ENCODE peak calls at places on chromosomes 12 and 14, in seven cellular contexts. One of them, this sample, is unnamed.
A peak's percentile ranks its signal among the peaks of the same experiment; 100 is the strongest.

GRCh38 chr14:77979666-77980351 is 179.9 kb downstream of the ADCK1 start:
- DNase-seq in mucosa of descending colon: no peak
- DNase-seq in cardiac fibroblast: no peak
- DNase-seq in astrocyte of the cerebellum: peak; percentile 40
- DNase-seq in lower leg skin: no peak
- DNase-seq in AG10803: peak; percentile 50
- DNase-seq in thoracic aorta: no peak
- DNase-seq in this sample: no peak

GRCh38 chr12:117525766-117526165 is 164.3 kb upstream of the NOS1 start:
- DNase-seq in AG10803: no peak
- DNase-seq in thoracic aorta: no peak
- DNase-seq in lower leg skin: no peak
- DNase-seq in cardiac fibroblast: no peak
- DNase-seq in mucosa of descending colon: no peak
- DNase-seq in astrocyte of the cerebellum: no peak
- DNase-seq in this sample: no peak

GRCh38 chr12:9813821-9814798 is 13.2 kb upstream of the KLRF1 start:
- DNase-seq in thoracic aorta: no peak
- DNase-seq in lower leg skin: peak; percentile 72
- DNase-seq in mucosa of descending colon: peak; percentile 86
- DNase-seq in AG10803: peak; percentile 44
- DNase-seq in astrocyte of the cerebellum: no peak
- DNase-seq in cardiac fibroblast: peak; percentile 61
- DNase-seq in this sample: peak; percentile 89

GRCh38 chr12:81797100-81797499 is 38.0 kb upstream of the PPFIA2 start:
- DNase-seq in mucosa of descending colon: no peak
- DNase-seq in lower leg skin: no peak
- DNase-seq in astrocyte of the cerebellum: no peak
- DNase-seq in AG10803: no peak
- DNase-seq in cardiac fibroblast: peak; percentile 39
- DNase-seq in thoracic aorta: no peak
- DNase-seq in this sample: no peak

GRCh38 chr14:85223667-85224066 is 306.3 kb upstream of the FLRT2 start:
- DNase-seq in astrocyte of the cerebellum: no peak
- DNase-seq in lower leg skin: no peak
- DNase-seq in cardiac fibroblast: no peak
- DNase-seq in thoracic aorta: no peak
- DNase-seq in AG10803: no peak
- DNase-seq in mucosa of descending colon: no peak
- DNase-seq in this sample: no peak

GRCh38 chr12:89439946-89440345 is 84.7 kb downstream of the GALNT4 start:
- DNase-seq in lower leg skin: no peak
- DNase-seq in mucosa of descending colon: no peak
- DNase-seq in AG10803: peak; percentile 60
- DNase-seq in cardiac fibroblast: peak; percentile 34
- DNase-seq in astrocyte of the cerebellum: no peak
- DNase-seq in thoracic aorta: no peak
- DNase-seq in this sample: no peak

GRCh38 chr12:120261951-120262851 is 3.3 kb downstream of the PXN start:
- DNase-seq in AG10803: no peak
- DNase-seq in mucosa of descending colon: no peak
- DNase-seq in cardiac fibroblast: no peak
- DNase-seq in thoracic aorta: no peak
- DNase-seq in lower leg skin: peak; percentile 71
- DNase-seq in astrocyte of the cerebellum: peak; percentile 31
- DNase-seq in this sample: no peak

GRCh38 chr12:118501489-118501888 is 125.1 kb downstream of the SUDS3 start:
- DNase-seq in mucosa of descending colon: no peak
- DNase-seq in astrocyte of the cerebellum: no peak
- DNase-seq in lower leg skin: no peak
- DNase-seq in AG10803: no peak
- DNase-seq in thoracic aorta: no peak
- DNase-seq in cardiac fibroblast: no peak
- DNase-seq in this sample: no peak

GRCh38 chr12:67797316-67797741 is 148.8 kb downstream of the DYRK2 start:
- DNase-seq in astrocyte of the cerebellum: no peak
- DNase-seq in thoracic aorta: peak; percentile 2
- DNase-seq in cardiac fibroblast: peak; percentile 32
- DNase-seq in AG10803: no peak
- DNase-seq in lower leg skin: no peak
- DNase-seq in mucosa of descending colon: no peak
- DNase-seq in this sample: no peak

GRCh38 chr12:112347521-112347920 is 34.7 kb downstream of the HECTD4 start:
- DNase-seq in AG10803: peak; percentile 78
- DNase-seq in astrocyte of the cerebellum: peak; percentile 93
- DNase-seq in thoracic aorta: no peak
- DNase-seq in cardiac fibroblast: peak; percentile 42
- DNase-seq in lower leg skin: no peak
- DNase-seq in mucosa of descending colon: no peak
- DNase-seq in this sample: peak; percentile 50

GRCh38 chr12:55718650-55719275 is 1.4 kb upstream of the RDH5 start:
- DNase-seq in astrocyte of the cerebellum: no peak
- DNase-seq in thoracic aorta: no peak
- DNase-seq in AG10803: no peak
- DNase-seq in cardiac fibroblast: peak; percentile 57
- DNase-seq in lower leg skin: no peak
- DNase-seq in mucosa of descending colon: peak; percentile 30
- DNase-seq in this sample: no peak

GRCh38 chr12:130566446-130567155 is 149.5 kb downstream of the RIMBP2 start:
- DNase-seq in AG10803: no peak
- DNase-seq in lower leg skin: no peak
- DNase-seq in thoracic aorta: no peak
- DNase-seq in astrocyte of the cerebellum: no peak
- DNase-seq in cardiac fibroblast: no peak
- DNase-seq in mucosa of descending colon: no peak
- DNase-seq in this sample: no peak

GRCh38 chr12:106161491-106161890 is 22.7 kb upstream of the NUAK1 start:
- DNase-seq in astrocyte of the cerebellum: no peak
- DNase-seq in mucosa of descending colon: no peak
- DNase-seq in thoracic aorta: no peak
- DNase-seq in AG10803: no peak
- DNase-seq in lower leg skin: no peak
- DNase-seq in cardiac fibroblast: no peak
- DNase-seq in this sample: no peak

GRCh38 chr14:29706700-29707099 is 220.9 kb downstream of the PRKD1 start:
- DNase-seq in cardiac fibroblast: no peak
- DNase-seq in mucosa of descending colon: no peak
- DNase-seq in astrocyte of the cerebellum: no peak
- DNase-seq in AG10803: no peak
- DNase-seq in lower leg skin: no peak
- DNase-seq in thoracic aorta: no peak
- DNase-seq in this sample: no peak

GRCh38 chr12:108720757-108721514 is 10.4 kb downstream of the CORO1C start:
- DNase-seq in astrocyte of the cerebellum: no peak
- DNase-seq in lower leg skin: no peak
- DNase-seq in thoracic aorta: no peak
- DNase-seq in mucosa of descending colon: no peak
- DNase-seq in AG10803: peak; percentile 75
- DNase-seq in cardiac fibroblast: no peak
- DNase-seq in this sample: no peak

GRCh38 chr14:37202265-37202664 is 4.5 kb downstream of the MIPOL1 start:
- DNase-seq in cardiac fibroblast: no peak
- DNase-seq in thoracic aorta: no peak
- DNase-seq in mucosa of descending colon: no peak
- DNase-seq in lower leg skin: no peak
- DNase-seq in astrocyte of the cerebellum: peak; percentile 11
- DNase-seq in AG10803: peak; percentile 19
- DNase-seq in this sample: no peak

GRCh38 chr12:7588703-7589329 is 76.9 kb downstream of the APOBEC1 start:
- DNase-seq in cardiac fibroblast: peak; percentile 17
- DNase-seq in AG10803: peak; percentile 65
- DNase-seq in mucosa of descending colon: no peak
- DNase-seq in astrocyte of the cerebellum: no peak
- DNase-seq in thoracic aorta: peak; percentile 8
- DNase-seq in lower leg skin: peak; percentile 70
- DNase-seq in this sample: peak; percentile 60

GRCh38 chr12:75908961-75909699 is 122.4 kb downstream of the PHLDA1 start:
- DNase-seq in lower leg skin: peak; percentile 70
- DNase-seq in AG10803: peak; percentile 86
- DNase-seq in mucosa of descending colon: no peak
- DNase-seq in astrocyte of the cerebellum: peak; percentile 76
- DNase-seq in thoracic aorta: peak; percentile 4
- DNase-seq in cardiac fibroblast: peak; percentile 95
- DNase-seq in this sample: no peak

GRCh38 chr12:94754653-94755052 is 104.3 kb upstream of the TMCC3 start:
- DNase-seq in cardiac fibroblast: no peak
- DNase-seq in astrocyte of the cerebellum: no peak
- DNase-seq in AG10803: no peak
- DNase-seq in thoracic aorta: no peak
- DNase-seq in lower leg skin: no peak
- DNase-seq in mucosa of descending colon: no peak
- DNase-seq in this sample: no peak
- TF ChIP-seq CTCF in cardiac fibroblast: peak; percentile 49
- TF ChIP-seq CTCF in astrocyte of the cerebellum: peak; percentile 34
- TF ChIP-seq CTCF in AG10803: peak; percentile 8
- TF ChIP-seq CTCF in thoracic aorta: no peak
- TF ChIP-seq CTCF in lower leg skin: no peak
- TF ChIP-seq CTCF in mucosa of descending colon: no peak
- TF ChIP-seq CTCF in this sample: peak; percentile 5

GRCh38 chr12:113955109-113955970 is 10.8 kb downstream of the RBM19 start:
- DNase-seq in mucosa of descending colon: peak; percentile 56
- DNase-seq in AG10803: no peak
- DNase-seq in lower leg skin: no peak
- DNase-seq in thoracic aorta: no peak
- DNase-seq in astrocyte of the cerebellum: no peak
- DNase-seq in cardiac fibroblast: peak; percentile 13
- DNase-seq in this sample: no peak
- TF ChIP-seq CTCF in mucosa of descending colon: no peak
- TF ChIP-seq CTCF in AG10803: peak; percentile 49
- TF ChIP-seq CTCF in lower leg skin: no peak
- TF ChIP-seq CTCF in thoracic aorta: no peak
- TF ChIP-seq CTCF in astrocyte of the cerebellum: peak; percentile 61
- TF ChIP-seq CTCF in cardiac fibroblast: peak; percentile 73
- TF ChIP-seq CTCF in this sample: peak; percentile 38

GRCh38 chr14:90647469-90647868 is 168.8 kb downstream of the TTC7B start:
- DNase-seq in cardiac fibroblast: no peak
- DNase-seq in AG10803: no peak
- DNase-seq in lower leg skin: no peak
- DNase-seq in thoracic aorta: no peak
- DNase-seq in astrocyte of the cerebellum: no peak
- DNase-seq in mucosa of descending colon: no peak
- DNase-seq in this sample: no peak

GRCh38 chr14:90642239-90642717 is 174.0 kb downstream of the TTC7B start:
- DNase-seq in mucosa of descending colon: no peak
- DNase-seq in astrocyte of the cerebellum: peak; percentile 24
- DNase-seq in AG10803: peak; percentile 25
- DNase-seq in cardiac fibroblast: peak; percentile 63
- DNase-seq in lower leg skin: no peak
- DNase-seq in thoracic aorta: no peak
- DNase-seq in this sample: no peak

GRCh38 chr14:90645842-90646443 is 170.3 kb downstream of the TTC7B start:
- DNase-seq in AG10803: peak; percentile 29
- DNase-seq in lower leg skin: no peak
- DNase-seq in mucosa of descending colon: no peak
- DNase-seq in astrocyte of the cerebellum: peak; percentile 29
- DNase-seq in thoracic aorta: no peak
- DNase-seq in cardiac fibroblast: no peak
- DNase-seq in this sample: no peak

GRCh38 chr14:90643982-90644510 is 172.2 kb downstream of the TTC7B start:
- DNase-seq in mucosa of descending colon: no peak
- DNase-seq in thoracic aorta: no peak
- DNase-seq in cardiac fibroblast: no peak
- DNase-seq in astrocyte of the cerebellum: no peak
- DNase-seq in AG10803: no peak
- DNase-seq in lower leg skin: no peak
- DNase-seq in this sample: no peak

GRCh38 chr14:90644882-90645281 is 171.3 kb downstream of the TTC7B start:
- DNase-seq in thoracic aorta: no peak
- DNase-seq in AG10803: peak; percentile 90
- DNase-seq in cardiac fibroblast: peak; percentile 90
- DNase-seq in mucosa of descending colon: no peak
- DNase-seq in astrocyte of the cerebellum: no peak
- DNase-seq in lower leg skin: no peak
- DNase-seq in this sample: no peak
- TF ChIP-seq CTCF in thoracic aorta: no peak
- TF ChIP-seq CTCF in AG10803: no peak
- TF ChIP-seq CTCF in cardiac fibroblast: no peak
- TF ChIP-seq CTCF in mucosa of descending colon: no peak
- TF ChIP-seq CTCF in astrocyte of the cerebellum: no peak
- TF ChIP-seq CTCF in lower leg skin: no peak
- TF ChIP-seq CTCF in this sample: no peak

GRCh38 chr12:30440826-30441602 is 254.7 kb downstream of the IPO8 start:
- DNase-seq in mucosa of descending colon: no peak
- DNase-seq in AG10803: peak; percentile 13
- DNase-seq in astrocyte of the cerebellum: no peak
- DNase-seq in cardiac fibroblast: peak; percentile 48
- DNase-seq in thoracic aorta: no peak
- DNase-seq in lower leg skin: no peak
- DNase-seq in this sample: no peak
- TF ChIP-seq CTCF in mucosa of descending colon: no peak
- TF ChIP-seq CTCF in AG10803: peak; percentile 53
- TF ChIP-seq CTCF in astrocyte of the cerebellum: peak; percentile 64
- TF ChIP-seq CTCF in cardiac fibroblast: peak; percentile 75
- TF ChIP-seq CTCF in thoracic aorta: no peak
- TF ChIP-seq CTCF in lower leg skin: no peak
- TF ChIP-seq CTCF in this sample: peak; percentile 13

GRCh38 chr12:66426696-66427095 is 124.4 kb downstream of the HELB start:
- DNase-seq in lower leg skin: no peak
- DNase-seq in astrocyte of the cerebellum: no peak
- DNase-seq in thoracic aorta: no peak
- DNase-seq in cardiac fibroblast: no peak
- DNase-seq in mucosa of descending colon: no peak
- DNase-seq in AG10803: no peak
- DNase-seq in this sample: no peak
- TF ChIP-seq CTCF in lower leg skin: no peak
- TF ChIP-seq CTCF in astrocyte of the cerebellum: no peak
- TF ChIP-seq CTCF in thoracic aorta: no peak
- TF ChIP-seq CTCF in cardiac fibroblast: no peak
- TF ChIP-seq CTCF in mucosa of descending colon: no peak
- TF ChIP-seq CTCF in AG10803: no peak
- TF ChIP-seq CTCF in this sample: no peak

GRCh38 chr12:49294086-49294803 is 702 bp upstream of the PRPH start:
- DNase-seq in astrocyte of the cerebellum: no peak
- DNase-seq in thoracic aorta: no peak
- DNase-seq in mucosa of descending colon: no peak
- DNase-seq in cardiac fibroblast: no peak
- DNase-seq in lower leg skin: no peak
- DNase-seq in AG10803: no peak
- DNase-seq in this sample: peak; percentile 9

GRCh38 chr12:49296836-49297694 is 2.1 kb downstream of the PRPH start:
- DNase-seq in cardiac fibroblast: no peak
- DNase-seq in thoracic aorta: no peak
- DNase-seq in mucosa of descending colon: peak; percentile 71
- DNase-seq in AG10803: no peak
- DNase-seq in astrocyte of the cerebellum: no peak
- DNase-seq in lower leg skin: no peak
- DNase-seq in this sample: peak; percentile 75

GRCh38 chr12:49296034-49296835 is 1.3 kb downstream of the PRPH start:
- DNase-seq in AG10803: no peak
- DNase-seq in cardiac fibroblast: no peak
- DNase-seq in thoracic aorta: no peak
- DNase-seq in astrocyte of the cerebellum: no peak
- DNase-seq in mucosa of descending colon: peak; percentile 77
- DNase-seq in lower leg skin: no peak
- DNase-seq in this sample: peak; percentile 92

GRCh38 chr12:49294804-49295086 is 202 bp upstream of the PRPH start:
- DNase-seq in cardiac fibroblast: no peak
- DNase-seq in thoracic aorta: no peak
- DNase-seq in mucosa of descending colon: no peak
- DNase-seq in lower leg skin: no peak
- DNase-seq in astrocyte of the cerebellum: no peak
- DNase-seq in AG10803: no peak
- DNase-seq in this sample: no peak

GRCh38 chr12:49295087-49296001 is at the start of gene PRPH:
- DNase-seq in cardiac fibroblast: no peak
- DNase-seq in AG10803: no peak
- DNase-seq in astrocyte of the cerebellum: no peak
- DNase-seq in thoracic aorta: no peak
- DNase-seq in lower leg skin: no peak
- DNase-seq in mucosa of descending colon: no peak
- DNase-seq in this sample: no peak
- TF ChIP-seq CTCF in cardiac fibroblast: no peak
- TF ChIP-seq CTCF in AG10803: no peak
- TF ChIP-seq CTCF in astrocyte of the cerebellum: no peak
- TF ChIP-seq CTCF in thoracic aorta: no peak
- TF ChIP-seq CTCF in lower leg skin: no peak
- TF ChIP-seq CTCF in mucosa of descending colon: no peak
- TF ChIP-seq CTCF in this sample: no peak